ENCODE peak calls at places on chromosomes 13 and 19, in eight cellular contexts. M is cardiac muscle cell, Y is fibroblast of lung, W is left ventricle myocardium inferior, Z is kidney, X is heart right ventricle, L is AG04450, P is tibial nerve. V is an unnamed sample.

GRCh38 chr13:53873558-53873957 is 844.9 kb downstream of the OLFM4 start:
- DNase-seq in W (no peak), P (no peak), X (no peak), M (no peak), Y (no peak), Z (peak), L (no peak), V (no peak)

GRCh38 chr13:77515785-77516184 is 19.7 kb upstream of the SCEL start:
- DNase-seq in X (no peak), W (no peak), L (no peak), Y (no peak), M (no peak), Z (no peak), P (no peak), V (no peak)

GRCh38 chr13:72186730-72187422 is 319.9 kb upstream of the DACH1 start:
- DNase-seq in Y (no peak), W (no peak), M (no peak), Z (no peak), L (no peak), X (no peak), P (no peak), V (no peak)

GRCh38 chr19:57099199-57099661 is 20.6 kb upstream of the USP29 start:
- DNase-seq in P (no peak), W (peak), X (peak), M (peak), Y (peak), L (no peak), Z (peak), V (peak)

GRCh38 chr13:69292789-69293425 is 814.7 kb upstream of the ATXN8OS start:
- DNase-seq in Z (no peak), P (no peak), W (no peak), M (no peak), Y (no peak), L (no peak), X (no peak), V (no peak)

GRCh38 chr13:35139591-35139990 is 197.5 kb downstream of the NBEA start:
- DNase-seq in M (no peak), P (no peak), Y (peak), L (no peak), Z (no peak), W (no peak), X (no peak), V (no peak)

GRCh38 chr13:30412351-30412750 is 9.9 kb upstream of the UBE2L5 start:
- DNase-seq in M (no peak), P (no peak), Z (no peak), L (no peak), X (no peak), W (no peak), Y (no peak), V (no peak)

GRCh38 chr13:50543767-50544166 is 299.7 kb downstream of the DLEU7 start:
- DNase-seq in L (peak), X (no peak), Z (no peak), P (no peak), M (no peak), Y (peak), W (no peak), V (peak)

GRCh38 chr13:113822266-113822665 is 41.6 kb downstream of the GAS6 start:
- DNase-seq in M (no peak), W (no peak), L (no peak), Y (no peak), X (no peak), P (no peak), Z (no peak), V (no peak)

GRCh38 chr19:17421942-17422341 is 2.1 kb downstream of the MVB12A start:
- DNase-seq in L (no peak), Z (no peak), M (no peak), Y (no peak), X (no peak), W (no peak), P (no peak), V (no peak)

GRCh38 chr19:17429661-17430101 is 9.8 kb downstream of the MVB12A start:
- DNase-seq in W (no peak), P (no peak), M (no peak), L (no peak), Z (no peak), Y (no peak), X (no peak), V (no peak)

GRCh38 chr19:17420267-17420924 is 549 bp downstream of the MVB12A start:
- DNase-seq in Z (peak), M (peak), P (no peak), X (peak), L (no peak), Y (peak), W (peak), V (no peak)

GRCh38 chr19:17423429-17424208 is 3.8 kb downstream of the MVB12A start:
- DNase-seq in L (no peak), Y (no peak), M (no peak), W (no peak), X (no peak), P (no peak), Z (no peak), V (no peak)

GRCh38 chr19:17424743-17425365 is 5.0 kb downstream of the MVB12A start:
- DNase-seq in M (peak), L (no peak), P (no peak), Y (peak), Z (no peak), X (no peak), W (no peak), V (no peak)
- TF ChIP-seq CTCF in M (peak), L (peak), P (no peak), Y (peak), Z (peak), X (no peak), W (peak), V (peak)

GRCh38 chr13:100517706-100518105 is 70.9 kb downstream of the GGACT start:
- DNase-seq in X (no peak), M (no peak), W (no peak), Z (no peak), P (no peak), L (no peak), Y (no peak), V (no peak)
- H3K27ac ChIP-seq in X (no peak), M (no peak), W (no peak), Z (peak), P (no peak), L (no peak), Y (no peak), V (peak)

DNA sequence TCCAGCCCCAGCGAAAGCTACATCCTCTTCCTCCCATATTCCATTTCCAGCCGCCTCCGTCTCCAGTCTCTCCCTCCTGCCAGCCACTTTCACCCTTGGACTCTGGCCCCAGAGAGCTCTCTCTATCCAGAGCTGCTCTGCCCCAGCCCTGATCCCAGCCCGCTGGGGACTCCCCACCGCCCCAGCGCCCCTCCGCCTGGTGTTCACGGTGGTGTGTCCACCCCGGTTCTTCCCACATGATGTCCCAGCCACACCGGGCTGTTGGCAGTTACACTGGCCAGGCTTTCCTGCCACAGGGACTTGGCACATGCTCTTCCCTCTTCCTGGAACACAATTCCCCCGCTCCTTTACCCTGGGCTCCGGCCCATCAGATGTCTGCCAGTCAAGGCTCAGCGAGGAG is 11.3 kb upstream of the EMC10 start:
- DNase-seq in Z (peak), M (no peak), W (no peak), Y (no peak), X (no peak), L (no peak), P (no peak), V (no peak)
- H3K4me3 ChIP-seq in Z (no peak), M (no peak), W (no peak), Y (no peak), X (no peak), L (no peak), P (no peak), V (no peak)

GRCh38 chr13:79566118-79566517 is 85.2 kb downstream of the NDFIP2 start:
- DNase-seq in M (no peak), L (no peak), P (no peak), Z (no peak), Y (no peak), W (no peak), X (no peak), V (no peak)

GRCh38 chr13:79571147-79571546 is 90.2 kb downstream of the NDFIP2 start:
- DNase-seq in M (no peak), L (no peak), X (no peak), Z (no peak), Y (no peak), P (no peak), W (no peak), V (no peak)
- TF ChIP-seq CTCF in M (no peak), L (no peak), X (no peak), Z (no peak), Y (no peak), P (no peak), W (no peak), V (no peak)

GRCh38 chr19:37933965-37934364 is 27.0 kb downstream of the SIPA1L3 start:
- DNase-seq in M (peak), X (peak), Y (peak), L (no peak), P (no peak), Z (peak), W (peak), V (no peak)

GRCh38 chr19:37938379-37938778 is 31.4 kb downstream of the SIPA1L3 start:
- DNase-seq in X (no peak), Y (no peak), P (no peak), L (no peak), M (no peak), Z (no peak), W (no peak), V (no peak)

GRCh38 chr19:37935341-37935740 is 28.3 kb downstream of the SIPA1L3 start:
- DNase-seq in M (no peak), X (no peak), Z (no peak), Y (no peak), L (no peak), P (no peak), W (no peak), V (no peak)

GRCh38 chr19:37936166-37936565 is 29.2 kb downstream of the SIPA1L3 start:
- DNase-seq in X (no peak), M (no peak), Y (no peak), P (no peak), W (no peak), L (no peak), Z (no peak), V (no peak)

GRCh38 chr19:37936886-37937285 is 29.9 kb downstream of the SIPA1L3 start:
- DNase-seq in P (no peak), L (no peak), X (no peak), Z (no peak), W (no peak), M (no peak), Y (no peak), V (no peak)
- H3K27ac ChIP-seq in P (peak), L (no peak), X (no peak), Z (no peak), W (no peak), M (no peak), Y (no peak), V (no peak)

GRCh38 chr13:94352057-94352456 is 127.4 kb downstream of the DCT start:
- DNase-seq in Y (peak), X (no peak), L (no peak), P (no peak), W (no peak), M (no peak), Z (no peak), V (no peak)

GRCh38 chr13:94345374-94346195 is 133.9 kb downstream of the DCT start:
- DNase-seq in X (no peak), P (no peak), M (peak), L (no peak), Z (no peak), W (no peak), Y (peak), V (no peak)

GRCh38 chr13:94346261-94347019 is 133.0 kb downstream of the DCT start:
- DNase-seq in P (no peak), X (no peak), Y (no peak), M (no peak), L (no peak), Z (peak), W (no peak), V (no peak)

GRCh38 chr13:94351292-94352000 is 128.0 kb downstream of the DCT start:
- DNase-seq in Z (no peak), W (no peak), Y (peak), M (no peak), P (no peak), L (peak), X (no peak), V (no peak)
- H3K4me3 ChIP-seq in Z (no peak), W (no peak), Y (no peak), M (no peak), P (no peak), L (peak), X (no peak), V (no peak)

V was measured in dorsolateral prefrontal cortex.